ENCODE peak calls at places on chromosomes 1 and 21, in ten cellular contexts. R is IMR-90, F is foreskin keratinocyte, V is dorsolateral prefrontal cortex, L is transverse colon, N is esophagus muscularis mucosa, C is brain microvascular endothelial cell, G is cardiac muscle cell, X is astrocyte, J is aorta. H is an unnamed sample.
A peak's percentile ranks its signal among the peaks of the same experiment; 100 is the strongest.

GRCh38 chr1:46333300-46334029 is 7.1 kb upstream of the NSUN4 start:
- DNase-seq in R (peak; percentile 31), F (peak; percentile 31), V (no peak), L (no peak), N (no peak), C (peak; percentile 29), G (peak; percentile 48), X (no peak), J (no peak), H (peak; percentile 34)

GRCh38 chr1:26584022-26584485 is 54.5 kb downstream of the RPS6KA1 start:
- DNase-seq in R (no peak), F (peak; percentile 11), V (no peak), L (no peak), N (no peak), C (no peak), G (no peak), X (no peak), J (peak; percentile 18), H (no peak)

GRCh38 chr1:37484325-37485051 is 10.1 kb downstream of the ZC3H12A start:
- DNase-seq in R (no peak), F (peak; percentile 45), V (no peak), L (no peak), N (no peak), C (no peak), G (no peak), X (no peak), J (no peak), H (no peak)

GRCh38 chr1:64392109-64392508 is 77.8 kb upstream of the CACHD1 start:
- DNase-seq in R (no peak), F (peak; percentile 11), V (no peak), L (no peak), N (no peak), C (no peak), G (no peak), X (no peak), J (no peak), H (no peak)

GRCh38 chr1:28099050-28099769 is 10.8 kb upstream of the EYA3 start:
- DNase-seq in R (peak; percentile 26), F (no peak), V (no peak), L (no peak), N (no peak), C (no peak), G (no peak), X (no peak), J (no peak), H (no peak)

GRCh38 chr1:37999434-38000232 is 5.7 kb downstream of the FHL3 start:
- DNase-seq in R (peak; percentile 66), F (no peak), V (no peak), L (no peak), N (no peak), C (peak; percentile 80), G (peak; percentile 84), X (peak; percentile 63), J (peak; percentile 83), H (no peak)

GRCh38 chr1:24416666-24417391 is 1.2 kb downstream of the NIPAL3 start:
- DNase-seq in R (peak; percentile 100), F (peak; percentile 98), V (no peak), L (peak; percentile 55), N (no peak), C (peak; percentile 97), G (peak; percentile 61), X (peak; percentile 99), J (no peak), H (peak; percentile 76)

GRCh38 chr1:94804442-94804837 is 15.7 kb upstream of the SLC44A3 start:
- DNase-seq in R (no peak), F (no peak), V (no peak), L (no peak), N (peak; percentile 78), C (no peak), G (no peak), X (no peak), J (no peak), H (no peak)

GRCh38 chr1:115062542-115063004 is 26.7 kb downstream of the TSPAN2 start:
- DNase-seq in R (no peak), F (peak; percentile 89), V (no peak), L (peak; percentile 66), N (no peak), C (no peak), G (peak; percentile 13), X (peak; percentile 87), J (peak; percentile 77), H (peak; percentile 86)

GRCh38 chr1:180674603-180675530 is 43.0 kb downstream of the XPR1 start:
- DNase-seq in R (peak; percentile 79), F (no peak), V (no peak), L (no peak), N (no peak), C (peak; percentile 6), G (peak; percentile 29), X (peak; percentile 47), J (no peak), H (no peak)

GRCh38 chr1:156282143-156282478 is 514 bp downstream of the SMG5 start:
- DNase-seq in R (no peak), F (peak; percentile 66), V (peak; percentile 22), L (no peak), N (no peak), C (no peak), G (no peak), X (no peak), J (no peak), H (no peak)

GRCh38 chr1:229035054-229035747 is 235.7 kb upstream of the RAB4A start:
- DNase-seq in R (no peak), F (no peak), V (no peak), L (no peak), N (no peak), C (no peak), G (no peak), X (no peak), J (no peak), H (no peak)

GRCh38 chr1:205610036-205610435 is 21.8 kb downstream of the ELK4 start:
- DNase-seq in R (peak; percentile 72), F (no peak), V (no peak), L (no peak), N (no peak), C (peak; percentile 49), G (peak; percentile 58), X (peak; percentile 70), J (no peak), H (no peak)

DNA sequence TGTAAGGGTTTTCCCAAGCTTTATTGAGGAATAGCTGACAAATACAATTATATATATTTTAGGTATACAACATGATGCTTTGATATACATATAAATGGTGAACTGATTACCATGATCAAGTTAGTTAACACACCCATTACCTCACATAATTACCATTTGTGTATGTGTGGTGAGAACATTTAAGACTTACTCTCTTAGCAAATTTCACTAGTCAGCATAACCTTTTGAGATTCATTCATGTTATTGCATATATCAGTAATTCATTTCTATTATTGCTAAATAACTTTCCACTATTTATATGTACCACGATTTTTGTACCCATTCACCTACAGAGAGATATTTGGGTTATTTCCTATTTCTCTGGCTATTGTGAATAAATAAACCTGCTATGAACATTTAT is 16.2 kb upstream of the TP53BP2 start:
- DNase-seq in R (no peak), F (no peak), V (no peak), L (no peak), N (no peak), C (no peak), G (no peak), X (no peak), J (no peak), H (no peak)
- H3K27ac ChIP-seq in R (no peak overlapping the region), F (no peak overlapping the region), V (no peak overlapping the region), L (no peak overlapping the region), N (no peak overlapping the region), C (no peak overlapping the region), G (no peak overlapping the region), X (no peak overlapping the region), J (no peak overlapping the region), H (no peak overlapping the region)

GRCh38 chr1:183879966-183880365 is 75.0 kb downstream of the RGL1 start:
- DNase-seq in R (no peak), F (no peak), V (no peak), L (no peak), N (no peak), C (no peak), G (no peak), X (no peak), J (no peak), H (no peak)
- H3K27ac ChIP-seq in R (no peak overlapping the region), F (no peak overlapping the region), V (peak overlapping the region; percentile 97), L (peak overlapping the region; percentile 34), N (peak overlapping the region; percentile 86), C (no peak overlapping the region), G (no peak overlapping the region), X (no peak overlapping the region), J (no peak overlapping the region), H (no peak overlapping the region)

GRCh38 chr21:45460611-45461368 is 55.8 kb downstream of the COL18A1 start:
- DNase-seq in R (peak; percentile 91), F (peak; percentile 55), V (no peak), L (no peak), N (no peak), C (peak; percentile 90), G (peak; percentile 91), X (peak; percentile 96), J (peak; percentile 30), H (no peak)

GRCh38 chr21:45459171-45460010 is 54.4 kb downstream of the COL18A1 start:
- DNase-seq in R (no peak), F (no peak), V (no peak), L (no peak), N (no peak), C (no peak), G (no peak), X (no peak), J (peak; percentile 43), H (no peak)

GRCh38 chr21:45461806-45462341 is 56.9 kb downstream of the COL18A1 start:
- DNase-seq in R (no peak), F (no peak), V (no peak), L (no peak), N (no peak), C (no peak), G (no peak), X (no peak), J (no peak), H (no peak)

GRCh38 chr21:45460011-45460565 is 55.1 kb downstream of the COL18A1 start:
- DNase-seq in R (no peak), F (no peak), V (no peak), L (no peak), N (no peak), C (no peak), G (no peak), X (no peak), J (peak; percentile 41), H (no peak)

DNA sequence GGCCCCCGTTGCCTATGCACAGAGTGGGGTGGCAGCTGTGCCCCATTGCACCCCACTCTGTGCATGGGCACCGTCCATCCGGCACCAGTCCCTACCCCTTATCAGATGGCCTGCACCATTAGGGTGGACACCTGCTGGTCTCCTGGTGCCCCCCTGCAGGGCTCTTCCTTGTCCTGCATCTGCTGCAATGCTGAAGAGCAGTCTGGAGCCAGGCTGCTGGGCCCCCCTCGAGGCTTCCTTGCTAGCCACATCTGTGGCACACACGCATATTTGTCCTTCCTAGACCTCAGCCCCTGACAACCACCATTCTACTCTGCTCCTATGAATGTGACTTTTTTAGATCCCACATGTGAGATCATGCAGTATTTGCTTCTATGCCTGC is 56.4 kb downstream of the COL18A1 start:
- DNase-seq in R (no peak), F (no peak), V (no peak), L (no peak), N (no peak), C (no peak), G (no peak), X (no peak), J (no peak), H (no peak)
- H3K27ac ChIP-seq in R (peak overlapping the region; percentile 73), F (no peak overlapping the region), V (no peak overlapping the region), L (no peak overlapping the region), N (no peak overlapping the region), C (peak overlapping the region; percentile 77), G (no peak overlapping the region), X (peak overlapping the region; percentile 80), J (no peak overlapping the region), H (no peak overlapping the region)

DNA sequence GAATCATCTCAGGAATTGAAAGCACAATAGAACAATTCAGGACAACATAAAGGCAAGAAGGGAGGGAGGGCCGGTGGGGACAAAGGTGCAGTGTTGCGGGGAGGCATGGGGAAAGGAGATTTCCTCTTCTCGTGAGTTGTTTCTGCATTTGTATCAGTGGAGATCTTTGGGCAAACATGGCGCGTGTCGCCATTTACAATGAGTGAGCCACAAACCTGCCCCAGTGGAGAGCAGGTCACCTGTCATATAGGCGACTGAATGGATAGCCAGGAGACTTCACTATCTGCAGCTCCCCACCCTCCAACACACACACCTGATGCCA is 87.7 kb upstream of the SLC45A1 start:
- DNase-seq in R (no peak), F (no peak), V (no peak), L (no peak), N (no peak), C (no peak), G (no peak), X (no peak), J (no peak), H (no peak)
- H3K27ac ChIP-seq in R (peak overlapping the region; percentile 99), F (no peak overlapping the region), V (no peak overlapping the region), L (no peak overlapping the region), N (peak overlapping the region; percentile 66), C (no peak overlapping the region), G (no peak overlapping the region), X (no peak overlapping the region), J (no peak overlapping the region), H (no peak overlapping the region)

H was measured in RWPE1.